ENCODE peak calls at places on chromosomes 13 and 19, in five cellular contexts. W is NCI-H774; T is DMS79 treated with DMSO at 0.1 percent for 48 hours; D is stimulated activated CD8-positive, alpha-beta memory T cell treated with anti-CD3 and anti-CD28 coated beads, Interleukin-4, amount 100 ng/mL, for 24 hours; J is activated effector memory CD4-positive, alpha-beta T cell treated with Interleukin-2 at 50 U/mL for 16 hours. I is an unnamed sample.

GRCh38 chr13:39484506-39485313 is 118.3 kb downstream of the LHFPL6 start:
- DNase-seq in W (no peak), T (no peak), D (no peak), J (no peak), I (no peak)

GRCh38 chr13:39186205-39186880 is 148.1 kb downstream of the NHLRC3 start:
- DNase-seq in W (no peak), T (peak; percentile 3), D (no peak), J (no peak), I (no peak)

GRCh38 chr19:7864719-7865074 is 9.5 kb downstream of the PRR36 start:
- DNase-seq in W (no peak), T (no peak), D (no peak), J (no peak), I (no peak)

GRCh38 chr13:24361852-24362366 is 52.5 kb downstream of the C1QTNF9 start:
- DNase-seq in W (no peak), T (no peak), D (no peak), J (no peak), I (no peak)

GRCh38 chr19:16527971-16528521 is 14.2 kb downstream of the CHERP start:
- DNase-seq in W (no peak), T (no peak), D (peak; percentile 21), J (peak; percentile 16), I (no peak)

GRCh38 chr19:45468159-45468651 is 409 bp downstream of the FOSB start:
- DNase-seq in W (no peak), T (no peak), D (no peak), J (no peak), I (no peak)

GRCh38 chr19:42290523-42291436 is 11.2 kb upstream of the PRR19 start:
- DNase-seq in W (no peak), T (no peak), D (peak; percentile 50), J (no peak), I (no peak)

GRCh38 chr13:67549331-67549730 is 319.2 kb upstream of the PCDH9 start:
- DNase-seq in W (no peak), T (no peak), D (no peak), J (no peak), I (no peak)

GRCh38 chr19:55486971-55487883 is 1.0 kb upstream of the SSC5D start:
- DNase-seq in W (no peak), T (no peak), D (peak; percentile 25), J (no peak), I (no peak)

GRCh38 chr13:111342716-111343115 is 22.3 kb downstream of the TEX29 start:
- DNase-seq in W (no peak), T (no peak), D (no peak), J (no peak), I (no peak)

GRCh38 chr19:38676878-38677646 is 29.6 kb downstream of the ACTN4 start:
- DNase-seq in W (no peak), T (no peak), D (no peak), J (no peak), I (no peak)

GRCh38 chr19:44111910-44112463 is 1.2 kb upstream of the ZNF225 start:
- DNase-seq in W (no peak), T (no peak), D (no peak), J (no peak), I (no peak)

GRCh38 chr19:42252365-42253244 is 2.3 kb downstream of the ERF start:
- DNase-seq in W (no peak), T (no peak), D (no peak), J (no peak), I (no peak)

GRCh38 chr19:5292843-5293606 is 47.6 kb downstream of the PTPRS start:
- DNase-seq in W (no peak), T (peak; percentile 21), D (peak; percentile 17), J (peak; percentile 1), I (peak; percentile 74)

GRCh38 chr19:17243854-17244617 is 1.7 kb downstream of the NR2F6 start:
- DNase-seq in W (no peak), T (peak; percentile 4), D (no peak), J (no peak), I (no peak)

GRCh38 chr13:63554157-63554556 is 2138.5 kb upstream of the PCDH20 start:
- DNase-seq in W (no peak), T (no peak), D (no peak), J (no peak), I (no peak)

GRCh38 chr19:6095760-6096159 is 14.5 kb downstream of the RFX2 start:
- DNase-seq in W (no peak), T (no peak), D (no peak), J (no peak), I (no peak)

GRCh38 chr19:49846408-49846807 is 4.6 kb upstream of the PTOV1 start:
- DNase-seq in W (no peak), T (no peak), D (no peak), J (no peak), I (no peak)

GRCh38 chr13:107373551-107373950 is 805.6 kb upstream of the ARGLU1 start:
- DNase-seq in W (peak; percentile 60), T (peak; percentile 30), D (no peak), J (no peak), I (peak; percentile 66)

GRCh38 chr19:7328647-7329046 is 20.1 kb upstream of the ARHGEF18 start:
- DNase-seq in W (no peak), T (no peak), D (no peak), J (no peak), I (no peak)

GRCh38 chr19:2483084-2483483 is 7.2 kb downstream of the GADD45B start:
- DNase-seq in W (no peak), T (no peak), D (no peak), J (no peak), I (no peak)

GRCh38 chr13:20190481-20191310 is 2.0 kb downstream of the GJB2 start:
- DNase-seq in W (no peak), T (no peak), D (no peak), J (no peak), I (no peak)

GRCh38 chr13:113123226-113124150 is 889 bp downstream of the F10 start:
- DNase-seq in W (no peak), T (no peak), D (no peak), J (no peak), I (no peak)

GRCh38 chr13:32881074-32881791 is 135.0 kb upstream of the KL start:
- DNase-seq in W (no peak), T (no peak), D (no peak), J (no peak), I (no peak)

GRCh38 chr19:10010247-10010691 is at the start of gene COL5A3:
- DNase-seq in W (no peak), T (no peak), D (no peak), J (no peak), I (no peak)

GRCh38 chr13:90416519-90416918 is 931.0 kb upstream of the MIR17HG start:
- DNase-seq in W (no peak), T (no peak), D (no peak), J (no peak), I (no peak)

GRCh38 chr19:58218899-58219298 is 9.8 kb upstream of the ZNF544 start:
- DNase-seq in W (no peak), T (no peak), D (no peak), J (peak; percentile 2), I (no peak)

GRCh38 chr13:86633346-86633745 is 834.1 kb upstream of the SLITRK6 start:
- DNase-seq in W (no peak), T (no peak), D (no peak), J (no peak), I (no peak)

I was measured in NCI-H1105.